ENCODE peak calls at places on chromosomes 12 and 14, in eight cellular contexts. W is foreskin fibroblast; H is dorsolateral prefrontal cortex; E is activated T-cell treated with anti-CD3 and anti-CD28 coated beads for 48 hours; Y is stimulated activated CD4-positive, alpha-beta T cell treated with anti-CD3 and anti-CD28 coated beads, Interleukin-1b, Interleukin-23, amount 100 ng/mL, for 1 hour; I is NCI-H1436 treated with DMSO at 0.1 percent for 48 hours; Z is kidney tubule cell; N is T-cell. J is an unnamed sample.

GRCh38 chr14:77036484-77037337 is 8.2 kb upstream of the IRF2BPL start:
- DNase-seq in W (no peak), H (no peak), E (no peak), Y (no peak), I (no peak), Z (no peak), N (no peak), J (no peak)

GRCh38 chr12:39752482-39753147 is 133.0 kb upstream of the ABCD2 start:
- DNase-seq in W (no peak), H (no peak), E (no peak), Y (no peak), I (no peak), Z (no peak), N (no peak), J (no peak)

GRCh38 chr14:90599748-90600507 is 203.1 kb downstream of the CALM1 start:
- DNase-seq in W (no peak), H (no peak), E (no peak), Y (no peak), I (no peak), Z (peak; percentile 15), N (no peak), J (no peak)

GRCh38 chr14:99681832-99682148 is 2.3 kb upstream of the CYP46A1 start:
- DNase-seq in W (no peak), H (no peak), E (no peak), Y (no peak), I (no peak), Z (no peak), N (no peak), J (no peak)

GRCh38 chr12:22121224-22121623 is 75.2 kb downstream of the CMAS start:
- DNase-seq in W (no peak), H (no peak), E (peak; percentile 30), Y (peak; percentile 3), I (no peak), Z (no peak), N (peak; percentile 12), J (no peak)

GRCh38 chr12:108147279-108147678 is 18.2 kb downstream of the WSCD2 start:
- DNase-seq in W (no peak), H (no peak), E (no peak), Y (no peak), I (no peak), Z (no peak), N (no peak), J (no peak)

GRCh38 chr14:53670701-53671100 is 285.9 kb downstream of the BMP4 start:
- DNase-seq in W (peak; percentile 90), H (no peak), E (no peak), Y (no peak), I (no peak), Z (peak; percentile 65), N (no peak), J (peak; percentile 82)

GRCh38 chr12:3117144-3117581 is 40.0 kb downstream of the TSPAN9 start:
- DNase-seq in W (peak; percentile 77), H (no peak), E (no peak), Y (no peak), I (no peak), Z (peak; percentile 62), N (no peak), J (no peak)

GRCh38 chr14:60212503-60213371 is 36.3 kb upstream of the PPM1A start:
- DNase-seq in W (no peak), H (no peak), E (no peak), Y (no peak), I (no peak), Z (no peak), N (no peak), J (no peak)

GRCh38 chr14:75275598-75275997 is 3.0 kb upstream of the FOS start:
- DNase-seq in W (no peak), H (no peak), E (no peak), Y (no peak), I (no peak), Z (no peak), N (no peak), J (no peak)

GRCh38 chr14:80955434-80955939 is at the start of gene TSHR:
- DNase-seq in W (peak; percentile 12), H (no peak), E (no peak), Y (no peak), I (no peak), Z (no peak), N (no peak), J (no peak)

GRCh38 chr14:53060046-53060445 is 93.1 kb downstream of the DDHD1 start:
- DNase-seq in W (peak; percentile 6), H (no peak), E (no peak), Y (no peak), I (no peak), Z (no peak), N (no peak), J (no peak)

GRCh38 chr12:110343114-110343513 is 60.4 kb downstream of the ANAPC7 start:
- DNase-seq in W (no peak), H (no peak), E (no peak), Y (no peak), I (no peak), Z (no peak), N (no peak), J (no peak)

GRCh38 chr14:71618047-71618446 is 314.2 kb upstream of the RGS6 start:
- DNase-seq in W (no peak), H (no peak), E (no peak), Y (no peak), I (no peak), Z (no peak), N (no peak), J (no peak)

GRCh38 chr14:94427016-94427613 is 25.5 kb downstream of the SERPINA11 start:
- DNase-seq in W (no peak), H (no peak), E (no peak), Y (no peak), I (no peak), Z (no peak), N (no peak), J (no peak)

GRCh38 chr14:75946785-75947184 is 35.0 kb downstream of the TGFB3 start:
- DNase-seq in W (no peak), H (no peak), E (no peak), Y (no peak), I (no peak), Z (no peak), N (no peak), J (no peak)

GRCh38 chr14:96737869-96738268 is 59.3 kb upstream of the VRK1 start:
- DNase-seq in W (no peak), H (no peak), E (no peak), Y (no peak), I (no peak), Z (no peak), N (no peak), J (no peak)

GRCh38 chr12:110661337-110661972 is 27.5 kb downstream of the HVCN1 start:
- DNase-seq in W (no peak), H (no peak), E (peak; percentile 55), Y (no peak), I (no peak), Z (no peak), N (peak; percentile 34), J (no peak)

GRCh38 chr12:8709124-8709830 is 11.5 kb downstream of the RIMKLB start:
- DNase-seq in W (peak; percentile 60), H (no peak), E (no peak), Y (no peak), I (no peak), Z (peak; percentile 51), N (no peak), J (no peak)

GRCh38 chr12:31773867-31774266 is 45.0 kb upstream of the AMN1 start:
- DNase-seq in W (no peak), H (no peak), E (no peak), Y (no peak), I (no peak), Z (peak; percentile 25), N (no peak), J (no peak)

GRCh38 chr14:26286066-26286791 is 311.6 kb downstream of the NOVA1 start:
- DNase-seq in W (peak; percentile 30), H (no peak), E (no peak), Y (no peak), I (no peak), Z (no peak), N (no peak), J (no peak)

GRCh38 chr12:92574046-92574783 is 128.6 kb upstream of the PLEKHG7 start:
- DNase-seq in W (peak; percentile 41), H (no peak), E (no peak), Y (no peak), I (no peak), Z (peak; percentile 63), N (no peak), J (no peak)

GRCh38 chr12:80607361-80608135 is 99.9 kb upstream of the MYF6 start:
- DNase-seq in W (no peak), H (no peak), E (no peak), Y (no peak), I (no peak), Z (no peak), N (no peak), J (no peak)

GRCh38 chr12:68832504-68832867 is 24.5 kb downstream of the MDM2 start:
- DNase-seq in W (no peak), H (no peak), E (no peak), Y (no peak), I (no peak), Z (no peak), N (no peak), J (no peak)

GRCh38 chr14:64715146-64715627 is 11.0 kb downstream of the PLEKHG3 start:
- DNase-seq in W (no peak), H (no peak), E (no peak), Y (no peak), I (no peak), Z (no peak), N (no peak), J (no peak)

GRCh38 chr12:122001379-122002209 is 20.1 kb upstream of the BCL7A start:
- DNase-seq in W (no peak), H (no peak), E (no peak), Y (no peak), I (peak; percentile 88), Z (no peak), N (no peak), J (no peak)

GRCh38 chr14:75257241-75257640 is 21.4 kb upstream of the FOS start:
- DNase-seq in W (peak; percentile 40), H (no peak), E (no peak), Y (no peak), I (no peak), Z (peak; percentile 64), N (no peak), J (no peak)